ENCODE peak calls at places on chromosomes 5 and 9, in six cellular contexts. G is adipocyte, I is SJSA1, P is skeletal muscle cell, V is cardiac muscle cell, D is left ventricle myocardium inferior. W is an unnamed sample.

GRCh38 chr5:59745422-59745863 is 148.1 kb downstream of the PDE4D start:
- DNase-seq in G (peak), P (peak), V (peak), D (no peak), I (no peak), W (peak)

GRCh38 chr5:108654042-108654441 is 93.7 kb upstream of the FER start:
- DNase-seq in I (no peak), D (no peak), V (peak), G (no peak), P (no peak), W (no peak)

GRCh38 chr5:85938201-85938600 is 679.5 kb upstream of the COX7C start:
- DNase-seq in I (no peak), G (no peak), V (no peak), P (no peak), D (no peak), W (no peak)

GRCh38 chr9:101209670-101210069 is 175.1 kb downstream of the BAAT start:
- DNase-seq in D (no peak), I (no peak), V (no peak), P (no peak), G (no peak), W (no peak)

GRCh38 chr5:152124413-152125082 is 199.9 kb upstream of the GLRA1 start:
- DNase-seq in I (no peak), D (no peak), V (no peak), G (no peak), P (no peak), W (no peak)

GRCh38 chr5:28685794-28686193 is 1647.4 kb upstream of the CDH9 start:
- DNase-seq in P (no peak), V (no peak), I (no peak), D (no peak), G (no peak), W (no peak)

GRCh38 chr5:6704361-6704851 is 8.8 kb upstream of the TENT4A start:
- DNase-seq in D (peak), P (peak), G (peak), V (peak), I (peak), W (peak)

GRCh38 chr9:91546574-91546973 is 122.9 kb upstream of the NFIL3 start:
- DNase-seq in I (no peak), P (no peak), D (no peak), G (peak), V (no peak), W (no peak)

GRCh38 chr5:97182571-97183099 is 412 bp downstream of the RIOK2 start:
- DNase-seq in P (no peak), V (no peak), D (no peak), G (peak), I (no peak), W (no peak)

GRCh38 chr5:1936901-1937300 is 54.2 kb upstream of the IRX4 start:
- DNase-seq in D (no peak), P (no peak), V (no peak), I (no peak), G (no peak), W (no peak)

GRCh38 chr9:126160067-126160853 is 166.4 kb upstream of the MVB12B start:
- DNase-seq in D (no peak), I (no peak), G (no peak), P (no peak), V (no peak), W (no peak)
- H3K4me3 ChIP-seq in D (no peak), I (no peak), G (no peak), P (no peak), V (no peak), W (no peak)

DNA sequence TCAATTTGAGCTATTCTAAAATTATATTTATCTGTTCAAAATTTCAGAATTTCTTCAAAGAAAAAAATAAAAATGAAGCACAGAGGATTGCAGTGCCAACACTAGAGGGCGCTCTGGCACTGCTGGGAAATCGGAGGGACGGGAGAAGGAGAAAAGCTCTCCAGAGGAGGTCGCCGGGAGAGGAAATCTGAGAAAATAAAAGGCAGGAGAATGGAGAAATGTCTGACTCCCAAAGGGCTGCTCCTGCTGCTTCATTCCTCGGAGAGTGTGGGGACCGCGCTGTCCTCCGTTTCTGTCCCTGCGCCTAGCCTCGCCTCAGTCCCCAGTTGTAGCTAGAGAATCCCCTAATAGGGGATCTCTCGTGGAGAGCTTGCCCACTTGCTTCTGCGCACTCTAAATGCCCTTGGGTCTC is 40.0 kb upstream of the ARSB start:
- DNase-seq in P (peak), G (peak), I (peak), V (peak), D (peak), W (peak)
- H3K4me3 ChIP-seq in P (peak), G (peak), I (no peak), V (peak), D (peak), W (peak)

GRCh38 chr5:139246394-139246793 is 47.1 kb upstream of the MATR3 start:
- DNase-seq in V (peak), I (peak), G (peak), P (peak), D (no peak), W (no peak)
- H3K4me3 ChIP-seq in V (no peak), I (no peak), G (no peak), P (no peak), D (no peak), W (no peak)

DNA sequence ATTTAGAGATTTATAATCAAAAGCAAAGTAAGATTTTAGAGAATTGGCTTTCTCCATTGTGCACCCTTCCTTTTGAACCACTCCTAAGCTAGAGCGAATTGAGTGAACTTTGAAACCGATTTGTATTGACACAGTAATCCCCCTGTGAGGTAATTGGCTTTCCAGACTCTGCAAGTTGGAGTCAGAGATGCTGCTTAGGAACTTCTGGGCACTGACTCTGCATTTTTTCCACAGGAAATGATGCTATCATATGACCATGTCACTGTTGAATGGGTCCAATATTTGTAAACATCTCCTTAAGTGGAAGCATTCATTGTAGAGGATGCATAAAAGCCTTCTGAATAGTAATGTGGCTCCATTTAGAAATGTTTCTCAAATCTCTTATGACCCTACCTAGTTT is 394.4 kb upstream of the ZNF608 start:
- DNase-seq in D (no peak), I (peak), V (peak), G (peak), P (peak), W (peak)
- H3K4me3 ChIP-seq in D (no peak), I (no peak), V (no peak), G (no peak), P (no peak), W (no peak)

GRCh38 chr9:33375238-33375840 is 27.0 kb downstream of the AQP7 start:
- DNase-seq in G (no peak), D (no peak), P (no peak), I (no peak), V (no peak), W (no peak)
- H3K4me3 ChIP-seq in G (no peak), D (peak), P (no peak), I (no peak), V (no peak), W (no peak)

GRCh38 chr9:5052858-5053257 is 67.8 kb downstream of the JAK2 start:
- DNase-seq in P (peak), I (no peak), G (peak), D (no peak), V (no peak), W (peak)
- H3K4me3 ChIP-seq in P (no peak), I (no peak), G (no peak), D (no peak), V (no peak), W (no peak)